ENCODE peak calls at places on chromosomes 13 and 19, in four cellular contexts. U is NCI-H2081; F is stimulated activated naive CD4-positive, alpha-beta T cell; Z is GOT3. E is an unnamed sample.

GRCh38 chr19:13983213-13983889 is 22.8 kb downstream of the RFX1 start:
- DNase-seq in U (peak), F (peak), Z (no peak), E (no peak)

GRCh38 chr19:50688766-50689165 is 30.8 kb downstream of the SHANK1 start:
- DNase-seq in U (no peak), F (no peak), Z (no peak), E (no peak)

GRCh38 chr19:46748325-46749109 is 2.3 kb upstream of the STRN4 start:
- DNase-seq in U (peak), F (peak), Z (no peak), E (no peak)

GRCh38 chr19:54420068-54420382 is 4.8 kb downstream of the TTYH1 start:
- DNase-seq in U (no peak), F (no peak), Z (no peak), E (no peak)

GRCh38 chr13:24683833-24684599 is 3.8 kb downstream of the ATP12A start:
- DNase-seq in U (peak), F (peak), Z (peak), E (no peak)

GRCh38 chr19:46614114-46614701 is 10.7 kb downstream of the PTGIR start:
- DNase-seq in U (peak), F (peak), Z (peak), E (no peak)

GRCh38 chr19:18290250-18291018 is 9.0 kb upstream of the JUND start:
- DNase-seq in U (no peak), F (peak), Z (no peak), E (no peak)

GRCh38 chr19:50226536-50226935 is 23.1 kb downstream of the MYH14 start:
- DNase-seq in U (no peak), F (no peak), Z (no peak), E (no peak)

GRCh38 chr13:50914848-50915247 is 5.3 kb downstream of the RNASEH2B start:
- DNase-seq in U (no peak), F (no peak), Z (no peak), E (no peak)

GRCh38 chr13:98824376-98825160 is 72.1 kb upstream of the SLC15A1 start:
- DNase-seq in U (no peak), F (no peak), Z (no peak), E (no peak)

GRCh38 chr13:96089749-96090239 is at the start of gene HS6ST3:
- DNase-seq in U (peak), F (no peak), Z (no peak), E (no peak)

GRCh38 chr19:18176367-18177310 is 3.0 kb downstream of the IFI30 start:
- DNase-seq in U (no peak), F (no peak), Z (no peak), E (no peak)

GRCh38 chr19:45852145-45852750 is 10.7 kb downstream of the SYMPK start:
- DNase-seq in U (no peak), F (no peak), Z (no peak), E (no peak)

GRCh38 chr19:12969292-12969988 is at the start of gene DAND5:
- DNase-seq in U (no peak), F (no peak), Z (no peak), E (no peak)

GRCh38 chr13:51728972-51729371 is 75.0 kb downstream of the DHRS12 start:
- DNase-seq in U (no peak), F (no peak), Z (no peak), E (no peak)

GRCh38 chr13:93603043-93603442 is 376.4 kb downstream of the GPC6 start:
- DNase-seq in U (no peak), F (no peak), Z (peak), E (no peak)

GRCh38 chr13:112143046-112143752 is 76.2 kb downstream of the SOX1 start:
- DNase-seq in U (no peak), F (no peak), Z (no peak), E (no peak)

GRCh38 chr13:79780240-79780639 is 299.3 kb downstream of the NDFIP2 start:
- DNase-seq in U (no peak), F (no peak), Z (no peak), E (no peak)

GRCh38 chr13:30266751-30267150 is 40.6 kb downstream of the KATNAL1 start:
- DNase-seq in U (no peak), F (no peak), Z (no peak), E (no peak)

GRCh38 chr13:50198508-50198907 is 183.3 kb downstream of the KCNRG start:
- DNase-seq in U (peak), F (no peak), Z (no peak), E (no peak)

GRCh38 chr13:52162279-52163101 is 3.1 kb upstream of the NEK3 start:
- DNase-seq in U (no peak), F (no peak), Z (no peak), E (no peak)

GRCh38 chr19:11195169-11195568 is 2.2 kb downstream of the KANK2 start:
- DNase-seq in U (peak), F (no peak), Z (no peak), E (no peak)

GRCh38 chr13:31204592-31204991 is 4.8 kb downstream of the B3GLCT start:
- DNase-seq in U (no peak), F (no peak), Z (no peak), E (no peak)

GRCh38 chr13:99756281-99756680 is 215.3 kb downstream of the ZIC5 start:
- DNase-seq in U (no peak), F (no peak), Z (no peak), E (no peak)

GRCh38 chr19:38044267-38045111 is 137.5 kb downstream of the SIPA1L3 start:
- DNase-seq in U (no peak), F (no peak), Z (no peak), E (no peak)

GRCh38 chr13:32047796-32048195 is 16.2 kb downstream of the FRY start:
- DNase-seq in U (no peak), F (no peak), Z (no peak), E (no peak)

GRCh38 chr19:49335071-49335783 is at the start of gene CD37:
- DNase-seq in U (no peak), F (peak), Z (no peak), E (no peak)

GRCh38 chr19:21491161-21491560 is 14.2 kb upstream of the ZNF429 start:
- DNase-seq in U (no peak), F (no peak), Z (no peak), E (no peak)

GRCh38 chr19:18479964-18480723 is 41.7 kb downstream of the ELL start:
- DNase-seq in U (no peak), F (no peak), Z (no peak), E (no peak)

GRCh38 chr13:49023441-49023840 is 47.7 kb downstream of the FNDC3A start:
- DNase-seq in U (no peak), F (no peak), Z (no peak), E (no peak)

GRCh38 chr19:504634-505033 is 2.7 kb upstream of the TPGS1 start:
- DNase-seq in U (no peak), F (no peak), Z (no peak), E (no peak)

GRCh38 chr13:96238861-96239260 is 149.0 kb downstream of the HS6ST3 start:
- DNase-seq in U (no peak), F (no peak), Z (no peak), E (no peak)

GRCh38 chr13:66312312-66313087 is 917.6 kb downstream of the PCDH9 start:
- DNase-seq in U (peak), F (no peak), Z (no peak), E (no peak)

GRCh38 chr19:51978882-51979281 is 7.8 kb downstream of the ZNF350 start:
- DNase-seq in U (no peak), F (no peak), Z (no peak), E (no peak)

GRCh38 chr19:4172861-4173473 is 9.4 kb downstream of the SIRT6 start:
- DNase-seq in U (no peak), F (peak), Z (no peak), E (no peak)

GRCh38 chr13:110737555-110737954 is 24.1 kb downstream of the ING1 start:
- DNase-seq in U (no peak), F (no peak), Z (no peak), E (no peak)

GRCh38 chr19:13027557-13027956 is 32.3 kb downstream of the NFIX start:
- DNase-seq in U (no peak), F (no peak), Z (no peak), E (no peak)

GRCh38 chr13:45310341-45311138 is 30.4 kb downstream of the TPT1 start:
- DNase-seq in U (no peak), F (no peak), Z (no peak), E (no peak)

E was measured in esophagus squamous epithelium.